ENCODE peak calls at places on chromosomes 11 and 22, in five cellular contexts. Y is gastrocnemius medialis, X is transverse colon, B is adrenal gland, F is uterus. Q is an unnamed sample.

GRCh38 chr22:29253561-29254282 is 14.1 kb downstream of the RHBDD3 start:
- DNase-seq in Y (no peak), B (no peak), F (no peak), X (no peak), Q (no peak)

GRCh38 chr11:75565916-75566762 is 4.1 kb downstream of the SERPINH1 start:
- DNase-seq in Y (no peak), F (no peak), X (no peak), B (no peak), Q (no peak)

GRCh38 chr11:10322830-10323792 is 18.2 kb downstream of the ADM start:
- DNase-seq in F (peak), X (peak), B (peak), Y (peak), Q (no peak)

GRCh38 chr11:45939836-45940235 is 17.4 kb downstream of the LARGE2 start:
- DNase-seq in F (no peak), X (no peak), Y (no peak), B (no peak), Q (no peak)

GRCh38 chr11:65858354-65859133 is 564 bp upstream of the CFL1 start:
- DNase-seq in F (no peak), X (no peak), Y (no peak), B (no peak), Q (no peak)

GRCh38 chr22:45830531-45831245 is 146.3 kb downstream of the WNT7B start:
- DNase-seq in X (no peak), Y (no peak), F (no peak), B (no peak), Q (no peak)

GRCh38 chr11:114158886-114159285 is 99.4 kb downstream of the ZBTB16 start:
- DNase-seq in X (no peak), B (no peak), F (no peak), Y (peak), Q (peak)

GRCh38 chr11:14872032-14872431 is 20.0 kb downstream of the CYP2R1 start:
- DNase-seq in F (no peak), Y (no peak), X (no peak), B (no peak), Q (no peak)

GRCh38 chr11:2687223-2687530 is 12.6 kb downstream of the KCNQ1OT1 start:
- DNase-seq in X (no peak), F (no peak), B (no peak), Y (peak), Q (no peak)

GRCh38 chr11:8081591-8082021 is 595 bp downstream of the TUB start:
- DNase-seq in Y (no peak), B (no peak), F (peak), X (no peak), Q (no peak)

GRCh38 chr11:17314232-17314547 is 37.4 kb upstream of the NCR3LG1 start:
- DNase-seq in F (no peak), X (no peak), B (no peak), Y (no peak), Q (no peak)
- H3K27ac ChIP-seq in F (no peak), X (no peak), B (no peak), Y (no peak), Q (no peak)

DNA sequence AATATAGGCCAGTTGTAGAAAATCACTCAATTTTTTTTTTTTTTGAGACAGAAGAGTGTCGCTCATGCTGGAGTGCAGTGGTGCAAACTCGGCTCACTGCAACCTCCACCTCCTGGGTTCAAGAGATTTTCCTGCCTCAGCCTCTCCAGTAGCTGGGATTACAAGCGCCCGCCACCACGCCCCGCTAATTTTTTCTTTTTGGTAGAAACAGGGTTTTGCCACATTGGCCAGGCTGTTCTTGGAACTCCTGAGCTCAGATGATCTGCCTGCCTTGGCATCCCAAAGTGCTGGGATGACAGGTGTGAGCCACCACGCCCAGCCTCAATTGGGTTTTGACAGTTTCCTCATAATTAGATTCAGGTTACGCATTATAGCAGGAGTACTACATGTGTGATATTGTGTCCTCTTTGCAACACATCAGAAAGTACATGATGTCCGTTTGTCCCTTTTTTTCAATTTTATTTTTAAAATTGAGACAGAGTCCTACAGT is 2.6 kb upstream of the ATP6V1E1 start:
- DNase-seq in F (no peak), B (no peak), X (peak), Y (peak), Q (no peak)
- H3K27ac ChIP-seq in F (no peak), B (no peak), X (no peak), Y (peak), Q (no peak)

GRCh38 chr22:42642801-42643631 is 2.6 kb upstream of the ATP5MGL start:
- DNase-seq in B (no peak), F (no peak), Y (no peak), X (no peak), Q (no peak)
- H3K27ac ChIP-seq in B (peak), F (peak), Y (peak), X (peak), Q (peak)

DNA sequence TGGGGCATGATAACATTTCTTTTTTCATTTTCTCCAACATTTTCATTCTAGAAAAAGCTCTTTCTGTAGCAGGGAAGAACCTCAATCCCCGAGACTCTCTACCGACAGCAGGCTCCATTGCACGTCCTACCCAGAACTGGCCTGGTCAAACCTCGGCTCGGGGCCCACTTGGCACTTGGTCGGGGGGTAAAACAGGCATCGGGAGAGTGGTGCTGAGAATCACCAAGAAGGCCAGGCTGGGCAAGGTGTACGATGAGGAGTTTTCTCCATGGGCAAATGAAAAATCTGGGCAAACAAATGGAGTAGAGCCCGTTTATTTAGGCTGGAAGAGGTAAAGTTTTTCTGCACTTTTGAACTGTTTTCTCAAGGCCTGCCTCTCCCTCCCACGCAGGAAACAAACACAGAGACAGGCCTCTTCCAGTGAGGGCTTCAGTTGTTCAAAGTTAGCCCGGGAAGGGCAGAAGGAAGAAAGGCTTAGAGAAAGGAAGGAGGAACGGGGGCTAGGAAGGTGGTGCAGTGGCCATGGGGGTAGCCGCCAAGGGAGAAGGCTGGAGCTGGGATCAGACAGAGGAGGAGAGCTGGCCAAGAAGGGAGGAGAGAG is 87.6 kb downstream of the ETS1 start:
- DNase-seq in B (no peak), F (no peak), Y (no peak), X (no peak), Q (no peak)
- H3K27ac ChIP-seq in B (no peak), F (peak), Y (peak), X (peak), Q (peak)

DNA sequence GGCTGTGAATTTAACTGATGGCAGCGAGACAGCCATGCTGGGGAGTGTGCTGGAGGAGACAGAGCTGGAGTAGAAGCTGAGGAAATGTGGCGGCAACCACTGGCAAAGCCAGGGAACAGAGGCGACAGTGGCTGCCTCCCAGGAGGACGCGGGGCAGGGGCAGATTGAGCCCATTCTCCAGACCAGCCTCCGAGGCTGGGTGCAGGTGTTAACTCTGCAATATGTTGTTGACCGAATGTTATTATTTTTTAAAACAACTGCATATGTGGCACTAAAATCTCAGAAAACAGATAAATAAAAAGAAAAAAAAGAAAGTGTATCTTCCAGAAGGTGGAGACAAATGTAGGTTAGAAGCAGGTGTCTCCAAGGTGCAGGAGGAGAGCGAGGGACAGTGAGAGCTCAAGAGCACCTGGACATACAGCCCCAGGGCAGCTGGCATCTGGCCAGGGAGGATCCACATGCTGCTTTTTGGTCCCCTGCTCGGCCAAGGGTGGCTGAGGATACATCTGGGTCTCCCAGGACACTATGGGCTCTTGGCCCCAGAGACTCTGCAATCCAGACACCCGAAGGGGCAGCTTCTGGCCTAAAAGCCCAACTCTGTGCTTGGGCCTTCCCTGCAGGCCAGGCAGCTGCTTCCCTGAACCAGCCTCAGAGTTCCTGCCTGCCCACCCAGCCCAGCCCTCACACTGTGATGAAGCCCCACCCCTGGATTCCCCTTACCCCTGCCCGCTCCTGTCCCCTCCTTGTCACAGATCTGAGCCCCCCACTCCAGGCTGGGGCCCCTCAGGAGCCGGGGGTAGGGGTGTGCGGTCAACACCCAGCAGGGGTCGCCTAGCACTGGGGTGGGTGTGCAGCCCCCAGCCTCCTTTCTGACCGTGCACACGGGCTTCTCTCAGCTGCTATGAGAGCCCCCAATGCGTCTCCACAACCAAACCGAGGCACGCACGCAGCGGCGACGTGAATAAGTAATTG is 12.9 kb downstream of the RTN4R start:
- DNase-seq in Y (no peak), F (no peak), B (no peak), X (no peak), Q (no peak)
- H3K27ac ChIP-seq in Y (no peak), F (no peak), B (no peak), X (no peak), Q (no peak)

GRCh38 chr11:32821917-32822560 is 7.7 kb upstream of the PRRG4 start:
- DNase-seq in X (no peak), Y (no peak), B (no peak), F (no peak), Q (no peak)

GRCh38 chr11:32817843-32818183 is 11.9 kb upstream of the PRRG4 start:
- DNase-seq in X (no peak), F (no peak), B (no peak), Y (no peak), Q (no peak)

GRCh38 chr11:32819187-32819586 is 10.5 kb upstream of the PRRG4 start:
- DNase-seq in F (no peak), X (no peak), B (no peak), Y (no peak), Q (no peak)

GRCh38 chr11:32817181-32817842 is 12.4 kb upstream of the PRRG4 start:
- DNase-seq in X (no peak), B (no peak), Y (no peak), F (no peak), Q (no peak)

GRCh38 chr11:32821517-32821916 is 8.2 kb upstream of the PRRG4 start:
- DNase-seq in X (no peak), B (no peak), Y (no peak), F (no peak), Q (no peak)
- H3K27ac ChIP-seq in X (no peak), B (no peak), Y (no peak), F (no peak), Q (no peak)

GRCh38 chr11:17351510-17352176 is at the start of gene NCR3LG1:
- DNase-seq in B (peak), X (peak), F (peak), Y (peak), Q (peak)
- H3K27ac ChIP-seq in B (peak), X (peak), F (peak), Y (peak), Q (peak)

GRCh38 chr22:50699001-50699753 is 26.6 kb downstream of the SHANK3 start:
- DNase-seq in B (peak), Y (no peak), F (no peak), X (no peak), Q (no peak)

GRCh38 chr22:50700387-50701075 is 27.9 kb downstream of the SHANK3 start:
- DNase-seq in X (no peak), F (no peak), Y (no peak), B (peak), Q (no peak)

GRCh38 chr22:50701076-50701419 is 28.4 kb downstream of the SHANK3 start:
- DNase-seq in Y (no peak), F (no peak), B (no peak), X (no peak), Q (no peak)

GRCh38 chr22:50698546-50698945 is 25.9 kb downstream of the SHANK3 start:
- DNase-seq in Y (no peak), F (no peak), B (peak), X (no peak), Q (no peak)

GRCh38 chr22:50699754-50700386 is 27.2 kb downstream of the SHANK3 start:
- DNase-seq in F (no peak), Y (no peak), X (no peak), B (peak), Q (no peak)
- H3K27ac ChIP-seq in F (no peak), Y (no peak), X (no peak), B (no peak), Q (no peak)

GRCh38 chr22:40449676-40450035 is 79.3 kb downstream of the SGSM3 start:
- DNase-seq in F (no peak), B (no peak), Y (no peak), X (no peak), Q (no peak)
- H3K27ac ChIP-seq in F (peak), B (no peak), Y (peak), X (peak), Q (no peak)

GRCh38 chr11:108324587-108324986 is 101.7 kb downstream of the ATM start:
- DNase-seq in F (no peak), B (no peak), Y (no peak), X (no peak), Q (no peak)
- H3K27ac ChIP-seq in F (no peak), B (no peak), Y (no peak), X (no peak), Q (no peak)

Q was measured in tibial nerve.